ENCODE peak calls at places on chromosomes 2 and 18, in ten cellular contexts. One of them, this sample, is unnamed.

GRCh38 chr2:85522090-85522647 is 16.8 kb upstream of the MAT2A start:
- DNase-seq in body of pancreas: no peak
- DNase-seq in IMR-90: no peak
- DNase-seq in astrocyte of the spinal cord: no peak
- DNase-seq in BE2C: no peak
- DNase-seq in OCI-LY7: no peak
- DNase-seq in choroid plexus epithelial cell: no peak
- DNase-seq in foreskin fibroblast: no peak
- DNase-seq in AG10803: no peak
- DNase-seq in endodermal cell: no peak
- DNase-seq in this sample: no peak

GRCh38 chr2:78418041-78418440 is 607.5 kb upstream of the REG3G start:
- DNase-seq in body of pancreas: no peak
- DNase-seq in IMR-90: no peak
- DNase-seq in astrocyte of the spinal cord: no peak
- DNase-seq in BE2C: peak
- DNase-seq in OCI-LY7: no peak
- DNase-seq in choroid plexus epithelial cell: no peak
- DNase-seq in foreskin fibroblast: no peak
- DNase-seq in AG10803: no peak
- DNase-seq in endodermal cell: no peak
- DNase-seq in this sample: no peak

GRCh38 chr2:3637692-3638455 is 20.1 kb upstream of the ALLC start:
- DNase-seq in body of pancreas: no peak
- DNase-seq in IMR-90: no peak
- DNase-seq in astrocyte of the spinal cord: no peak
- DNase-seq in BE2C: no peak
- DNase-seq in OCI-LY7: no peak
- DNase-seq in choroid plexus epithelial cell: no peak
- DNase-seq in foreskin fibroblast: no peak
- DNase-seq in AG10803: no peak
- DNase-seq in endodermal cell: peak
- DNase-seq in this sample: no peak

GRCh38 chr2:20661028-20661980 is 5.6 kb upstream of the GDF7 start:
- DNase-seq in body of pancreas: peak
- DNase-seq in IMR-90: peak
- DNase-seq in astrocyte of the spinal cord: peak
- DNase-seq in BE2C: peak
- DNase-seq in OCI-LY7: peak
- DNase-seq in choroid plexus epithelial cell: peak
- DNase-seq in foreskin fibroblast: peak
- DNase-seq in AG10803: peak
- DNase-seq in endodermal cell: peak
- DNase-seq in this sample: peak

GRCh38 chr2:29000481-29000880 is 19.4 kb downstream of the TOGARAM2 start:
- DNase-seq in body of pancreas: no peak
- DNase-seq in IMR-90: peak
- DNase-seq in astrocyte of the spinal cord: no peak
- DNase-seq in BE2C: no peak
- DNase-seq in OCI-LY7: peak
- DNase-seq in choroid plexus epithelial cell: peak
- DNase-seq in foreskin fibroblast: no peak
- DNase-seq in AG10803: no peak
- DNase-seq in endodermal cell: no peak
- DNase-seq in this sample: no peak

GRCh38 chr2:88127888-88128653 is at the start of gene FABP1:
- DNase-seq in body of pancreas: no peak
- DNase-seq in IMR-90: no peak
- DNase-seq in astrocyte of the spinal cord: no peak
- DNase-seq in BE2C: no peak
- DNase-seq in OCI-LY7: no peak
- DNase-seq in choroid plexus epithelial cell: no peak
- DNase-seq in foreskin fibroblast: no peak
- DNase-seq in AG10803: no peak
- DNase-seq in endodermal cell: no peak
- DNase-seq in this sample: no peak

GRCh38 chr18:75467396-75467795 is 39.9 kb upstream of the SMIM21 start:
- DNase-seq in body of pancreas: no peak
- DNase-seq in IMR-90: peak
- DNase-seq in astrocyte of the spinal cord: no peak
- DNase-seq in BE2C: no peak
- DNase-seq in OCI-LY7: no peak
- DNase-seq in choroid plexus epithelial cell: no peak
- DNase-seq in foreskin fibroblast: no peak
- DNase-seq in AG10803: no peak
- DNase-seq in endodermal cell: no peak
- DNase-seq in this sample: no peak

GRCh38 chr2:127045792-127046501 is 61.0 kb downstream of the BIN1 start:
- DNase-seq in body of pancreas: peak
- DNase-seq in IMR-90: no peak
- DNase-seq in astrocyte of the spinal cord: no peak
- DNase-seq in BE2C: no peak
- DNase-seq in OCI-LY7: no peak
- DNase-seq in choroid plexus epithelial cell: no peak
- DNase-seq in foreskin fibroblast: peak
- DNase-seq in AG10803: no peak
- DNase-seq in endodermal cell: peak
- DNase-seq in this sample: peak

GRCh38 chr2:113175736-113176695 is 2.2 kb downstream of the PSD4 start:
- DNase-seq in body of pancreas: no peak
- DNase-seq in IMR-90: no peak
- DNase-seq in astrocyte of the spinal cord: no peak
- DNase-seq in BE2C: no peak
- DNase-seq in OCI-LY7: peak
- DNase-seq in choroid plexus epithelial cell: no peak
- DNase-seq in foreskin fibroblast: no peak
- DNase-seq in AG10803: no peak
- DNase-seq in endodermal cell: no peak
- DNase-seq in this sample: no peak

GRCh38 chr2:8656160-8656641 is 25.7 kb upstream of the ID2 start:
- DNase-seq in body of pancreas: no peak
- DNase-seq in IMR-90: peak
- DNase-seq in astrocyte of the spinal cord: peak
- DNase-seq in BE2C: no peak
- DNase-seq in OCI-LY7: no peak
- DNase-seq in choroid plexus epithelial cell: peak
- DNase-seq in foreskin fibroblast: peak
- DNase-seq in AG10803: peak
- DNase-seq in endodermal cell: no peak
- DNase-seq in this sample: peak

GRCh38 chr2:120883607-120884405 is 148.1 kb downstream of the GLI2 start:
- DNase-seq in body of pancreas: no peak
- DNase-seq in IMR-90: no peak
- DNase-seq in astrocyte of the spinal cord: no peak
- DNase-seq in BE2C: no peak
- DNase-seq in OCI-LY7: no peak
- DNase-seq in choroid plexus epithelial cell: no peak
- DNase-seq in foreskin fibroblast: no peak
- DNase-seq in AG10803: no peak
- DNase-seq in endodermal cell: peak
- DNase-seq in this sample: no peak

GRCh38 chr2:20599001-20599600 is 51.8 kb downstream of the HS1BP3 start:
- DNase-seq in body of pancreas: peak
- DNase-seq in IMR-90: no peak
- DNase-seq in astrocyte of the spinal cord: no peak
- DNase-seq in BE2C: peak
- DNase-seq in OCI-LY7: no peak
- DNase-seq in choroid plexus epithelial cell: no peak
- DNase-seq in foreskin fibroblast: no peak
- DNase-seq in AG10803: no peak
- DNase-seq in endodermal cell: peak
- DNase-seq in this sample: no peak

GRCh38 chr18:56789004-56789888 is 138.1 kb downstream of the WDR7 start:
- DNase-seq in body of pancreas: no peak
- DNase-seq in IMR-90: peak
- DNase-seq in astrocyte of the spinal cord: peak
- DNase-seq in BE2C: peak
- DNase-seq in OCI-LY7: peak
- DNase-seq in choroid plexus epithelial cell: peak
- DNase-seq in foreskin fibroblast: peak
- DNase-seq in AG10803: no peak
- DNase-seq in endodermal cell: peak
- DNase-seq in this sample: peak

DNA sequence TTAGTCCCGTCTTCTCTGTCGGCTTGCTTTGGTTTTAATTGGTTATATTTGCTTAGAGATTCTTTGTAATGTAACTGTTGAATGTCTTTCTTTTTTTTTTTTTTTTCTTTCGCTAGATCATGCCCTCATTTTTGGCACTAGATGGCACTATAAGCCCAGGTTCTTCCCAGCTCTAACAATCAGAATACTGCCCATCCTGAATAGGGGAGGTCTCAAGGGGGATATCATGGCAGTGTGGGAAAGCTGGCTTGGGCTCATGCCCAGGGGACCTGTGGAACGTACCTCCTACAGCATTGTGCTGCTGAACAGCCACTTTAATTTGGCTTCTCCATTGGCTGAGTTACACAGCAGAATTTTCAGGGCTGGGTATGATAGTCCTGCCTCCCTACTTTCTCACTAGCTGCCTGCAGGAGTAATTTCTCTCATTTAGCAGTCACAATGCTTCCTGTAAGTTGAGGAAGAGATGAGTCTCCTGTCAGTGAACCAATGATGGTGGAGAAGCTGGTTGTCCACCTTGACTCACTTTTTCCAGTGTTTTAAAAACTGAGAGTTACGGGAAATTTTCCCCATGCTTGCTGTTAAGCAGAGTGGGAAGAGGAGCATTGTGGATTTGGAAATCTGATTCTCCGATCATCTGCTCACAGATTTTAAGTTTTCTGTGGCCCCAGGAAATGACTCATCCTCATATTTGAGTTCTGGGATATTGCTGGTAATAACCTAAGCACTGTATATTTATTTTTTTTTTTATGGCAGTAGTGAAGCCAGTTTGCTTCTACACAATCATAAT is 47.2 kb downstream of the RAD51AP2 start:
- DNase-seq in body of pancreas: no peak
- DNase-seq in IMR-90: peak
- DNase-seq in astrocyte of the spinal cord: peak
- DNase-seq in BE2C: peak
- DNase-seq in OCI-LY7: peak
- DNase-seq in choroid plexus epithelial cell: peak
- DNase-seq in foreskin fibroblast: peak
- DNase-seq in AG10803: peak
- DNase-seq in endodermal cell: peak
- DNase-seq in this sample: peak
- TF ChIP-seq CTCF in body of pancreas: no peak
- TF ChIP-seq CTCF in IMR-90: peak
- TF ChIP-seq CTCF in astrocyte of the spinal cord: peak
- TF ChIP-seq CTCF in BE2C: peak
- TF ChIP-seq CTCF in OCI-LY7: peak
- TF ChIP-seq CTCF in choroid plexus epithelial cell: peak
- TF ChIP-seq CTCF in foreskin fibroblast: no peak
- TF ChIP-seq CTCF in AG10803: peak
- TF ChIP-seq CTCF in endodermal cell: peak
- TF ChIP-seq CTCF in this sample: peak

DNA sequence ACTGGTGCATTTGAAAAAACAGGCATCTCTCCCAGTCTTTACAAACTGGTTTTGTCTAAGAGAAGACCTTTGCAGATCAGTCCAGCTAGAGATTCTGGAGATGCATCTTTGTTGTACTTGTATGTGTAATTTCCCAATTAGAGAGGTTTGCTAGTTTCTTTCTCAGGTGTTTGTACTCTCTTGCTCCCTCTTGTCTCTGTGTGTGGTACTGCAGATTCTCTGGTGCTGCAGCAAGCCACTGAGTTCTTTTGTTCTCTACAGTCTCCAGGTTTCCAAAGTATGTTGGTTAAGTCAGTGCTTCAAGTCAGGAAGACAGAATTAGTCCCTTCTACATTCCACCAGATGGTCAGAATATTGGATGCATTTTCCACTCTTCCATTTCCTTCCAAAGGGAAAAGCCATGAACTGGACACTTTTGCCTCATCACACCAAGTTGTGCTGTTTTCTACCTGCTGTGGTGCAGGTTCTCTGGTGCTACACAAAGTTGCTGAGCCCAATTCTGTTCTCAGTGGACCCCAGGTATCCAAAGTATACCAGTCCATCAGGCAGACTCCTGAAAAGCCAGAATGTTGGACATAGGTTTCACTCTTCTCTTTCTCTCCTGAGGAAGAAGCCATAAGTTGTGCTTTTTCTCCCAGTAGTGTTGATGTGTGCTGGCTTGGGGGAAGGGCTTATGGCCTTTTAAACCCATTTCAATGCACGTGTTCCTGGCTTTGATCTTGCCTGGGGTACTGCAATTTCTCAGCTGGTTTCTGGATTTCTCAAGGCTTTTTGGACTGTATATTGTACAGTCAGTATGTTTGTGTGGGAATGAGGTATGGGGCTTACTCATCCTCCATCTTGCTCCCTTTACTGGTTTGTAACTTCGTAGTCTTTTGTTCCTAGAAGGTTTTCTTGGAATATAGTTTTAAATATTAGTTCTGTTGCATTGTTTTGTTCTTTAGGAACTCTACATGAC is 29.8 kb downstream of the EPC2 start:
- DNase-seq in body of pancreas: no peak
- DNase-seq in IMR-90: peak
- DNase-seq in astrocyte of the spinal cord: no peak
- DNase-seq in BE2C: no peak
- DNase-seq in OCI-LY7: peak
- DNase-seq in choroid plexus epithelial cell: peak
- DNase-seq in foreskin fibroblast: no peak
- DNase-seq in AG10803: no peak
- DNase-seq in endodermal cell: peak
- DNase-seq in this sample: peak
- H3K4me3 ChIP-seq in body of pancreas: no peak
- H3K4me3 ChIP-seq in IMR-90: no peak
- H3K4me3 ChIP-seq in astrocyte of the spinal cord: no peak
- H3K4me3 ChIP-seq in BE2C: no peak
- H3K4me3 ChIP-seq in OCI-LY7: no peak
- H3K4me3 ChIP-seq in choroid plexus epithelial cell: no peak
- H3K4me3 ChIP-seq in foreskin fibroblast: no peak
- H3K4me3 ChIP-seq in AG10803: no peak
- H3K4me3 ChIP-seq in endodermal cell: no peak
- H3K4me3 ChIP-seq in this sample: no peak

GRCh38 chr2:102871707-102872106 is 109.9 kb downstream of the TMEM182 start:
- DNase-seq in body of pancreas: no peak
- DNase-seq in IMR-90: no peak
- DNase-seq in astrocyte of the spinal cord: no peak
- DNase-seq in BE2C: no peak
- DNase-seq in OCI-LY7: no peak
- DNase-seq in choroid plexus epithelial cell: no peak
- DNase-seq in foreskin fibroblast: no peak
- DNase-seq in AG10803: no peak
- DNase-seq in endodermal cell: no peak
- DNase-seq in this sample: no peak

GRCh38 chr2:102872388-102872787 is 110.6 kb downstream of the TMEM182 start:
- DNase-seq in body of pancreas: no peak
- DNase-seq in IMR-90: no peak
- DNase-seq in astrocyte of the spinal cord: no peak
- DNase-seq in BE2C: no peak
- DNase-seq in OCI-LY7: no peak
- DNase-seq in choroid plexus epithelial cell: peak
- DNase-seq in foreskin fibroblast: no peak
- DNase-seq in AG10803: no peak
- DNase-seq in endodermal cell: no peak
- DNase-seq in this sample: peak
- TF ChIP-seq CTCF in body of pancreas: no peak
- TF ChIP-seq CTCF in IMR-90: no peak
- TF ChIP-seq CTCF in astrocyte of the spinal cord: no peak
- TF ChIP-seq CTCF in BE2C: no peak
- TF ChIP-seq CTCF in OCI-LY7: peak
- TF ChIP-seq CTCF in choroid plexus epithelial cell: no peak
- TF ChIP-seq CTCF in foreskin fibroblast: no peak
- TF ChIP-seq CTCF in AG10803: no peak
- TF ChIP-seq CTCF in endodermal cell: peak
- TF ChIP-seq CTCF in this sample: no peak

GRCh38 chr18:3051718-3052410 is 38.9 kb upstream of the LPIN2 start:
- DNase-seq in body of pancreas: peak
- DNase-seq in IMR-90: no peak
- DNase-seq in astrocyte of the spinal cord: no peak
- DNase-seq in BE2C: no peak
- DNase-seq in OCI-LY7: no peak
- DNase-seq in choroid plexus epithelial cell: no peak
- DNase-seq in foreskin fibroblast: no peak
- DNase-seq in AG10803: no peak
- DNase-seq in endodermal cell: peak
- DNase-seq in this sample: no peak
- H3K4me3 ChIP-seq in body of pancreas: no peak
- H3K4me3 ChIP-seq in IMR-90: no peak
- H3K4me3 ChIP-seq in astrocyte of the spinal cord: no peak
- H3K4me3 ChIP-seq in BE2C: no peak
- H3K4me3 ChIP-seq in OCI-LY7: no peak
- H3K4me3 ChIP-seq in choroid plexus epithelial cell: no peak
- H3K4me3 ChIP-seq in foreskin fibroblast: no peak
- H3K4me3 ChIP-seq in AG10803: no peak
- H3K4me3 ChIP-seq in endodermal cell: peak
- H3K4me3 ChIP-seq in this sample: no peak